ENCODE peak calls at places on chromosome 20, in eight cellular contexts. One of them, this sample, is unnamed.

GRCh38 chr20:62507991-62508640 is 32.3 kb upstream of the GATA5 start:
- DNase-seq in cardiac septum: no peak
- DNase-seq in LHCN-M2: no peak
- DNase-seq in EL: no peak
- DNase-seq in left colon: no peak
- DNase-seq in caudate nucleus: no peak
- DNase-seq in upper lobe of right lung: no peak
- DNase-seq in endothelial cell of umbilical vein: no peak
- DNase-seq in this sample: no peak

GRCh38 chr20:46810442-46811327 is 84.0 kb upstream of the EYA2 start:
- DNase-seq in caudate nucleus: no peak
- DNase-seq in EL: no peak
- DNase-seq in cardiac septum: no peak
- DNase-seq in left colon: no peak
- DNase-seq in LHCN-M2: no peak
- DNase-seq in upper lobe of right lung: no peak
- DNase-seq in endothelial cell of umbilical vein: no peak
- DNase-seq in this sample: no peak

GRCh38 chr20:4956200-4956810 is 45.0 kb downstream of the SLC23A2 start:
- DNase-seq in endothelial cell of umbilical vein: peak
- DNase-seq in left colon: no peak
- DNase-seq in cardiac septum: no peak
- DNase-seq in EL: peak
- DNase-seq in LHCN-M2: peak
- DNase-seq in caudate nucleus: no peak
- DNase-seq in upper lobe of right lung: no peak
- DNase-seq in this sample: peak

GRCh38 chr20:4925842-4926530 is 75.3 kb downstream of the SLC23A2 start:
- DNase-seq in cardiac septum: no peak
- DNase-seq in EL: peak
- DNase-seq in upper lobe of right lung: no peak
- DNase-seq in caudate nucleus: no peak
- DNase-seq in left colon: peak
- DNase-seq in LHCN-M2: peak
- DNase-seq in endothelial cell of umbilical vein: peak
- DNase-seq in this sample: peak

GRCh38 chr20:57020364-57020763 is 246.1 kb downstream of the BMP7 start:
- DNase-seq in cardiac septum: no peak
- DNase-seq in endothelial cell of umbilical vein: no peak
- DNase-seq in caudate nucleus: no peak
- DNase-seq in upper lobe of right lung: no peak
- DNase-seq in EL: no peak
- DNase-seq in left colon: no peak
- DNase-seq in LHCN-M2: no peak
- DNase-seq in this sample: no peak

GRCh38 chr20:408843-409696 is 971 bp downstream of the RBCK1 start:
- DNase-seq in caudate nucleus: no peak
- DNase-seq in LHCN-M2: no peak
- DNase-seq in cardiac septum: no peak
- DNase-seq in endothelial cell of umbilical vein: peak
- DNase-seq in upper lobe of right lung: no peak
- DNase-seq in EL: peak
- DNase-seq in left colon: no peak
- DNase-seq in this sample: no peak

GRCh38 chr20:38870733-38871559 is 55.3 kb upstream of the FAM83D start:
- DNase-seq in LHCN-M2: peak
- DNase-seq in left colon: peak
- DNase-seq in endothelial cell of umbilical vein: peak
- DNase-seq in cardiac septum: no peak
- DNase-seq in caudate nucleus: no peak
- DNase-seq in EL: peak
- DNase-seq in upper lobe of right lung: no peak
- DNase-seq in this sample: peak

GRCh38 chr20:36543187-36544133 is 2.1 kb downstream of the MYL9 start:
- DNase-seq in endothelial cell of umbilical vein: no peak
- DNase-seq in cardiac septum: peak
- DNase-seq in left colon: no peak
- DNase-seq in EL: peak
- DNase-seq in LHCN-M2: peak
- DNase-seq in caudate nucleus: no peak
- DNase-seq in upper lobe of right lung: no peak
- DNase-seq in this sample: peak

GRCh38 chr20:57576942-57577550 is 16.1 kb downstream of the PCK1 start:
- DNase-seq in left colon: no peak
- DNase-seq in caudate nucleus: no peak
- DNase-seq in EL: no peak
- DNase-seq in endothelial cell of umbilical vein: no peak
- DNase-seq in upper lobe of right lung: no peak
- DNase-seq in cardiac septum: no peak
- DNase-seq in LHCN-M2: no peak
- DNase-seq in this sample: no peak

GRCh38 chr20:4985658-4986057 is 15.7 kb downstream of the SLC23A2 start:
- DNase-seq in endothelial cell of umbilical vein: no peak
- DNase-seq in cardiac septum: no peak
- DNase-seq in EL: no peak
- DNase-seq in upper lobe of right lung: no peak
- DNase-seq in caudate nucleus: no peak
- DNase-seq in left colon: no peak
- DNase-seq in LHCN-M2: no peak
- DNase-seq in this sample: no peak

GRCh38 chr20:35129647-35130069 is 17.5 kb downstream of the EDEM2 start:
- DNase-seq in cardiac septum: no peak
- DNase-seq in endothelial cell of umbilical vein: peak
- DNase-seq in left colon: no peak
- DNase-seq in upper lobe of right lung: no peak
- DNase-seq in EL: peak
- DNase-seq in LHCN-M2: no peak
- DNase-seq in caudate nucleus: no peak
- DNase-seq in this sample: peak

GRCh38 chr20:4812641-4813075 is 90.9 kb downstream of the PRND start:
- DNase-seq in endothelial cell of umbilical vein: no peak
- DNase-seq in caudate nucleus: no peak
- DNase-seq in cardiac septum: no peak
- DNase-seq in EL: no peak
- DNase-seq in left colon: no peak
- DNase-seq in upper lobe of right lung: no peak
- DNase-seq in LHCN-M2: no peak
- DNase-seq in this sample: no peak

GRCh38 chr20:18729426-18729825 is 84.2 kb upstream of the SCP2D1 start:
- DNase-seq in left colon: no peak
- DNase-seq in caudate nucleus: no peak
- DNase-seq in upper lobe of right lung: no peak
- DNase-seq in cardiac septum: no peak
- DNase-seq in LHCN-M2: no peak
- DNase-seq in EL: no peak
- DNase-seq in endothelial cell of umbilical vein: no peak
- DNase-seq in this sample: no peak

GRCh38 chr20:16556299-16556698 is 16.9 kb downstream of the KIF16B start:
- DNase-seq in upper lobe of right lung: no peak
- DNase-seq in left colon: no peak
- DNase-seq in EL: peak
- DNase-seq in cardiac septum: no peak
- DNase-seq in caudate nucleus: no peak
- DNase-seq in endothelial cell of umbilical vein: no peak
- DNase-seq in LHCN-M2: peak
- DNase-seq in this sample: no peak

GRCh38 chr20:62201173-62202082 is 18.6 kb downstream of the MTG2 start:
- DNase-seq in left colon: no peak
- DNase-seq in upper lobe of right lung: no peak
- DNase-seq in endothelial cell of umbilical vein: no peak
- DNase-seq in EL: no peak
- DNase-seq in LHCN-M2: no peak
- DNase-seq in caudate nucleus: no peak
- DNase-seq in cardiac septum: no peak
- DNase-seq in this sample: no peak

GRCh38 chr20:31788578-31788977 is 30.6 kb upstream of the MYLK2 start:
- DNase-seq in caudate nucleus: no peak
- DNase-seq in upper lobe of right lung: no peak
- DNase-seq in left colon: no peak
- DNase-seq in endothelial cell of umbilical vein: no peak
- DNase-seq in cardiac septum: no peak
- DNase-seq in LHCN-M2: peak
- DNase-seq in EL: peak
- DNase-seq in this sample: peak

GRCh38 chr20:15065794-15066193 is 728.4 kb upstream of the FLRT3 start:
- DNase-seq in caudate nucleus: no peak
- DNase-seq in LHCN-M2: no peak
- DNase-seq in cardiac septum: no peak
- DNase-seq in left colon: no peak
- DNase-seq in EL: no peak
- DNase-seq in endothelial cell of umbilical vein: no peak
- DNase-seq in upper lobe of right lung: no peak
- DNase-seq in this sample: no peak

GRCh38 chr20:50015993-50016770 is 33.4 kb downstream of the SNAI1 start:
- DNase-seq in cardiac septum: no peak
- DNase-seq in LHCN-M2: no peak
- DNase-seq in upper lobe of right lung: no peak
- DNase-seq in caudate nucleus: no peak
- DNase-seq in endothelial cell of umbilical vein: no peak
- DNase-seq in EL: no peak
- DNase-seq in left colon: peak
- DNase-seq in this sample: no peak

This sample was measured in A172.